ENCODE peak calls at places on chromosome 10, in seven cellular contexts. S is GM23248; C is AG04450; X is iPS-NIHi11; D is stimulated activated CD4-positive, alpha-beta T cell treated with anti-CD3 and anti-CD28 coated beads, Interleukin-1b, Interleukin-23, amount 100 ng/mL, for 4 hours; F is AG09319; W is H9. A is an unnamed sample.

GRCh38 chr10:111973306-111973705 is 210.3 kb downstream of the GPAM start:
- DNase-seq in S (peak), C (no peak), X (no peak), D (no peak), F (no peak), W (no peak), A (no peak)

GRCh38 chr10:101146392-101147251 is 15.5 kb downstream of the TLX1 start:
- DNase-seq in S (peak), C (no peak), X (peak), D (no peak), F (no peak), W (peak), A (no peak)

GRCh38 chr10:98047009-98047741 is 16.8 kb upstream of the CRTAC1 start:
- DNase-seq in S (no peak), C (no peak), X (no peak), D (no peak), F (no peak), W (no peak), A (no peak)

GRCh38 chr10:6313107-6313895 is 110.6 kb downstream of the PFKFB3 start:
- DNase-seq in S (peak), C (no peak), X (no peak), D (no peak), F (no peak), W (no peak), A (no peak)

GRCh38 chr10:90846746-90847145 is 11.1 kb downstream of the HTR7 start:
- DNase-seq in S (peak), C (no peak), X (no peak), D (no peak), F (no peak), W (no peak), A (no peak)

GRCh38 chr10:83539528-83540308 is 599.6 kb upstream of the GHITM start:
- DNase-seq in S (no peak), C (no peak), X (no peak), D (no peak), F (no peak), W (peak), A (no peak)

GRCh38 chr10:106043833-106044232 is 1120.7 kb downstream of the SORCS1 start:
- DNase-seq in S (peak), C (no peak), X (no peak), D (no peak), F (peak), W (no peak), A (peak)

GRCh38 chr10:88898727-88899126 is 18.7 kb downstream of the STAMBPL1 start:
- DNase-seq in S (no peak), C (no peak), X (no peak), D (no peak), F (no peak), W (no peak), A (no peak)

GRCh38 chr10:93074137-93074596 is 474 bp downstream of the CYP26A1 start:
- DNase-seq in S (peak), C (no peak), X (peak), D (no peak), F (no peak), W (peak), A (peak)

GRCh38 chr10:120076966-120077706 is 184.6 kb downstream of the SEC23IP start:
- DNase-seq in S (no peak), C (no peak), X (no peak), D (no peak), F (no peak), W (peak), A (no peak)

GRCh38 chr10:21052072-21052708 is 155.1 kb upstream of the NEBL start:
- DNase-seq in S (no peak), C (no peak), X (no peak), D (no peak), F (no peak), W (no peak), A (no peak)

GRCh38 chr10:46289209-46289810 is 2.5 kb downstream of the ANTXRL start:
- DNase-seq in S (no peak), C (no peak), X (no peak), D (no peak), F (no peak), W (no peak), A (no peak)

GRCh38 chr10:92239600-92240288 is 51.1 kb downstream of the CPEB3 start:
- DNase-seq in S (peak), C (no peak), X (peak), D (peak), F (no peak), W (peak), A (peak)

GRCh38 chr10:126315471-126316177 is 72.7 kb downstream of the ADAM12 start:
- DNase-seq in S (peak), C (peak), X (no peak), D (no peak), F (peak), W (no peak), A (peak)

GRCh38 chr10:104576611-104577010 is 64.5 kb upstream of the SORCS3 start:
- DNase-seq in S (no peak), C (no peak), X (no peak), D (no peak), F (no peak), W (no peak), A (no peak)

GRCh38 chr10:110872145-110872983 is 636 bp downstream of the PDCD4 start:
- DNase-seq in S (peak), C (no peak), X (peak), D (peak), F (no peak), W (peak), A (peak)

GRCh38 chr10:66591865-66592264 is 334.0 kb upstream of the LRRTM3 start:
- DNase-seq in S (no peak), C (no peak), X (no peak), D (no peak), F (no peak), W (no peak), A (peak)

GRCh38 chr10:7117806-7118674 is 292.8 kb downstream of the SFMBT2 start:
- DNase-seq in S (no peak), C (no peak), X (no peak), D (no peak), F (no peak), W (no peak), A (no peak)

GRCh38 chr10:3879073-3879472 is 94.1 kb upstream of the KLF6 start:
- DNase-seq in S (no peak), C (no peak), X (no peak), D (no peak), F (no peak), W (no peak), A (no peak)